ENCODE peak calls at places on chromosomes 1 and 21, in four cellular contexts. One of them, this sample, is unnamed.

GRCh38 chr1:114436799-114437198 is 74.2 kb downstream of the TRIM33 start:
- DNase-seq in activated CD8-positive, alpha-beta T cell treated with anti-CD3 and anti-CD28 coated beads for 36 hours: no peak
- DNase-seq in dorsolateral prefrontal cortex: no peak
- DNase-seq in GM13976: no peak
- DNase-seq in this sample: no peak

GRCh38 chr1:113452921-113453770 is 62.8 kb downstream of the MAGI3 start:
- DNase-seq in activated CD8-positive, alpha-beta T cell treated with anti-CD3 and anti-CD28 coated beads for 36 hours: peak
- DNase-seq in dorsolateral prefrontal cortex: no peak
- DNase-seq in GM13976: peak
- DNase-seq in this sample: peak

GRCh38 chr1:24897263-24898151 is 32.6 kb downstream of the RUNX3 start:
- DNase-seq in activated CD8-positive, alpha-beta T cell treated with anti-CD3 and anti-CD28 coated beads for 36 hours: no peak
- DNase-seq in dorsolateral prefrontal cortex: no peak
- DNase-seq in GM13976: peak
- DNase-seq in this sample: no peak

GRCh38 chr1:19921310-19921709 is 2.1 kb downstream of the PLA2G2E start:
- DNase-seq in activated CD8-positive, alpha-beta T cell treated with anti-CD3 and anti-CD28 coated beads for 36 hours: no peak
- DNase-seq in dorsolateral prefrontal cortex: peak
- DNase-seq in GM13976: no peak
- DNase-seq in this sample: peak

GRCh38 chr1:223230161-223230881 is 87.3 kb upstream of the TLR5 start:
- DNase-seq in activated CD8-positive, alpha-beta T cell treated with anti-CD3 and anti-CD28 coated beads for 36 hours: peak
- DNase-seq in dorsolateral prefrontal cortex: no peak
- DNase-seq in GM13976: no peak
- DNase-seq in this sample: peak

GRCh38 chr1:190176776-190177175 is 300.9 kb downstream of the BRINP3 start:
- DNase-seq in activated CD8-positive, alpha-beta T cell treated with anti-CD3 and anti-CD28 coated beads for 36 hours: no peak
- DNase-seq in dorsolateral prefrontal cortex: no peak
- DNase-seq in GM13976: no peak
- DNase-seq in this sample: no peak

GRCh38 chr1:193079187-193079586 is 19.8 kb downstream of the RO60 start:
- DNase-seq in activated CD8-positive, alpha-beta T cell treated with anti-CD3 and anti-CD28 coated beads for 36 hours: no peak
- DNase-seq in dorsolateral prefrontal cortex: no peak
- DNase-seq in GM13976: no peak
- DNase-seq in this sample: no peak

GRCh38 chr1:89820423-89821321 is at the start of gene LRRC8D:
- DNase-seq in activated CD8-positive, alpha-beta T cell treated with anti-CD3 and anti-CD28 coated beads for 36 hours: peak
- DNase-seq in dorsolateral prefrontal cortex: peak
- DNase-seq in GM13976: peak
- DNase-seq in this sample: peak

GRCh38 chr1:153633161-153633746 is 612 bp upstream of the CHTOP start:
- DNase-seq in activated CD8-positive, alpha-beta T cell treated with anti-CD3 and anti-CD28 coated beads for 36 hours: no peak
- DNase-seq in dorsolateral prefrontal cortex: no peak
- DNase-seq in GM13976: peak
- DNase-seq in this sample: no peak

DNA sequence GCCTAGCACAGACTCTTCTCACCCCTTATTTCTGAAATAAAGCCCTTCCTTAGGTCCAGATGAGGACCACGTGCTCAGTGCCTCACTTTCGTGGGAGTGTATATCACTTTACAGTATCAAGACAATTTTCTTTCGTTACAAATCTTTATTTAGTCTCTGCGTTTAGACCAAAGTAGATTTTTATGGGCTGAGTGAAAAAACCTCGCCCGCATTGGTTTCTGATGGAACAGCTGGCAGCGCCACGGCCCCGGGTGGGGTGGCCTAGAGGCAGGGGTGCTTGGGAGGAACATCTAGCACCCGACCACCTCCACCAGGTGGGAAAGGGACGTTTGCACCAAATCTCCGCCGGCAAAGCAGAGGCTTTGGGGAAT is 7.6 kb downstream of the SIM2 start:
- DNase-seq in activated CD8-positive, alpha-beta T cell treated with anti-CD3 and anti-CD28 coated beads for 36 hours: no peak
- DNase-seq in dorsolateral prefrontal cortex: no peak
- DNase-seq in GM13976: no peak
- DNase-seq in this sample: no peak
- TF ChIP-seq CTCF in activated CD8-positive, alpha-beta T cell treated with anti-CD3 and anti-CD28 coated beads for 36 hours: no peak
- TF ChIP-seq CTCF in dorsolateral prefrontal cortex: no peak
- TF ChIP-seq CTCF in GM13976: no peak
- TF ChIP-seq CTCF in this sample: no peak

GRCh38 chr1:83083589-83084224 is 915.2 kb downstream of the TTLL7 start:
- DNase-seq in activated CD8-positive, alpha-beta T cell treated with anti-CD3 and anti-CD28 coated beads for 36 hours: no peak
- DNase-seq in dorsolateral prefrontal cortex: no peak
- DNase-seq in GM13976: no peak
- DNase-seq in this sample: no peak
- TF ChIP-seq CTCF in activated CD8-positive, alpha-beta T cell treated with anti-CD3 and anti-CD28 coated beads for 36 hours: no peak
- TF ChIP-seq CTCF in dorsolateral prefrontal cortex: no peak
- TF ChIP-seq CTCF in GM13976: no peak
- TF ChIP-seq CTCF in this sample: no peak

GRCh38 chr1:173666646-173667045 is 3.0 kb downstream of the ANKRD45 start:
- DNase-seq in activated CD8-positive, alpha-beta T cell treated with anti-CD3 and anti-CD28 coated beads for 36 hours: no peak
- DNase-seq in dorsolateral prefrontal cortex: no peak
- DNase-seq in GM13976: no peak
- DNase-seq in this sample: peak

GRCh38 chr1:173669491-173669941 is at the start of gene ANKRD45:
- DNase-seq in activated CD8-positive, alpha-beta T cell treated with anti-CD3 and anti-CD28 coated beads for 36 hours: peak
- DNase-seq in dorsolateral prefrontal cortex: peak
- DNase-seq in GM13976: peak
- DNase-seq in this sample: no peak
- TF ChIP-seq CTCF in activated CD8-positive, alpha-beta T cell treated with anti-CD3 and anti-CD28 coated beads for 36 hours: no peak
- TF ChIP-seq CTCF in dorsolateral prefrontal cortex: no peak
- TF ChIP-seq CTCF in GM13976: no peak
- TF ChIP-seq CTCF in this sample: no peak

DNA sequence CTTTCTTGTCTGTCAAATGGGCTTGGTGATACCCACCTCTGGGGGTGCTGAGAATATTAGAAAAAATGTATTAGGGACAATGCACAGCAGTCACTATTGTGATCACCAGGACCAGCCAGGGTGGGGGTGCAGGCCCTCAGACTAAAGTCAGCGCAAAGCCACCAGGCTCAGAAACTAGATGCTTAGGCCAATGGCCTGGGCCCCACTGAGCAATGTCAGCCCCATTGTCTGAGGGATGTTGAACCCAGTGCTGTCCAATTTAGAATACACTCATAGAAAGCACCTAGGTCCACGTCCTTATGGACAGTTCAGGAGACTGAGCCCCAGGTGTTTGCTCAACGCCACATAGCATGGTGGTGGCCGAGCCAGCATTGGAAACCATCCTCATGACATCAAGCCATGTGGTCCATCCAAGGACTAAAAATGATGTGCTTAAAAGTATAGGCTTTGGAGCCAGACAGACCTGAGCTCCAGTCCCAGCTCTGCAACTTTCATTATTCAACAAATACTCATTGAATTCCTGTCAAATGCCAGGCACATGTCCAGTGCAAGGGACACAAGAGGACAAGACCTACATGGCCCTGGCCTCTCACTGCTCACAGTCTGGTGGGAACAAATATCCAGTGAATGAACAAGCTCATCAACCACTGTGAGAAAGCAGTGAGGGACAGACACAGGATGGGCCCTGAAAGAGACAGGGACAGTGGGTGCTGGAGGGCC is 273.8 kb downstream of the MATN1 start:
- DNase-seq in activated CD8-positive, alpha-beta T cell treated with anti-CD3 and anti-CD28 coated beads for 36 hours: no peak
- DNase-seq in dorsolateral prefrontal cortex: no peak
- DNase-seq in GM13976: no peak
- DNase-seq in this sample: no peak
- TF ChIP-seq CTCF in activated CD8-positive, alpha-beta T cell treated with anti-CD3 and anti-CD28 coated beads for 36 hours: no peak
- TF ChIP-seq CTCF in dorsolateral prefrontal cortex: no peak
- TF ChIP-seq CTCF in GM13976: no peak
- TF ChIP-seq CTCF in this sample: no peak

DNA sequence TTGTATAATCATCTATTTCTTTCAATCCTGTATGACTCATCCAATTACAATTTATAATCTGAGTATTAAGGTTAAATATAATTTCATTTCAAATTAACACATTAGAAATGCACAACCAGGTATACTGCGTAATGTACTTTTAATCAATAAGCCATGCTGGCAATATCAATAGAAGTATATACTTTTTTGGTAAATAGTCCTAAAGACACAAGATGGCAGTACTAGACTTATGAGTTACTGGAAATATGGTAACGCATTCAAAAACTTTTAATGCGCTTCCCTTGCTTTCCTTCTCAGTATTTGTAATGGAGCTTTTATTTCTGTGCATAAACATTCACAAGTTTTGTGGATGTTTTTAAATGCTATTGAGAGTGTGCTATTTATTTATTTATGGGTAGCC is 1162.0 kb upstream of the TMPRSS15 start:
- DNase-seq in activated CD8-positive, alpha-beta T cell treated with anti-CD3 and anti-CD28 coated beads for 36 hours: no peak
- DNase-seq in dorsolateral prefrontal cortex: no peak
- DNase-seq in GM13976: no peak
- DNase-seq in this sample: no peak
- TF ChIP-seq CTCF in activated CD8-positive, alpha-beta T cell treated with anti-CD3 and anti-CD28 coated beads for 36 hours: no peak
- TF ChIP-seq CTCF in dorsolateral prefrontal cortex: no peak
- TF ChIP-seq CTCF in GM13976: no peak
- TF ChIP-seq CTCF in this sample: no peak

This sample was measured in MCF 10A.